ENCODE peak calls at places on chromosomes 2 and 18, in four cellular contexts. M is heart left ventricle, B is HCT116, N is fibroblast of lung. D is an unnamed sample.

GRCh38 chr18:3870914-3871313 is 420.9 kb downstream of the TGIF1 start:
- DNase-seq in M (no peak), B (no peak), N (no peak), D (no peak)

GRCh38 chr2:241788572-241788971 is 11.9 kb downstream of the GAL3ST2 start:
- DNase-seq in M (no peak), B (peak), N (no peak), D (no peak)

GRCh38 chr2:2812117-2812516 is 481.0 kb upstream of the MYT1L start:
- DNase-seq in M (no peak), B (no peak), N (no peak), D (no peak)

GRCh38 chr2:20627712-20628380 is 23.1 kb downstream of the HS1BP3 start:
- DNase-seq in M (no peak), B (no peak), N (no peak), D (no peak)

GRCh38 chr18:75183524-75183923 is 25.4 kb downstream of the PTGR3 start:
- DNase-seq in M (no peak), B (peak), N (no peak), D (no peak)

GRCh38 chr2:127626175-127626574 is 19.8 kb upstream of the GPR17 start:
- DNase-seq in M (no peak), B (no peak), N (no peak), D (no peak)

GRCh38 chr2:174176898-174177297 is 71.4 kb downstream of the OLA1 start:
- DNase-seq in M (no peak), B (no peak), N (no peak), D (no peak)

GRCh38 chr2:46701152-46701551 is 214.5 kb downstream of the MCFD2 start:
- DNase-seq in M (no peak), B (no peak), N (peak), D (no peak)

GRCh38 chr2:230164139-230164538 is 55.6 kb downstream of the SP110 start:
- DNase-seq in M (no peak), B (no peak), N (no peak), D (no peak)

GRCh38 chr18:57841568-57841967 is 38.5 kb upstream of the ATP8B1 start:
- DNase-seq in M (no peak), B (no peak), N (no peak), D (no peak)

GRCh38 chr18:59748628-59749360 is 51.6 kb upstream of the CCBE1 start:
- DNase-seq in M (no peak), B (peak), N (peak), D (no peak)

GRCh38 chr18:23935804-23936203 is 78.8 kb upstream of the TTC39C start:
- DNase-seq in M (no peak), B (no peak), N (no peak), D (no peak)

GRCh38 chr2:41040782-41041181 is 588.9 kb upstream of the SLC8A1 start:
- DNase-seq in M (no peak), B (no peak), N (no peak), D (no peak)

GRCh38 chr2:75458201-75458600 is 102.5 kb downstream of the EVA1A start:
- DNase-seq in M (no peak), B (no peak), N (no peak), D (no peak)

GRCh38 chr2:121689356-121689755 is 40.1 kb upstream of the CLASP1 start:
- DNase-seq in M (no peak), B (no peak), N (peak), D (no peak)

GRCh38 chr2:40367652-40368051 is 84.2 kb downstream of the SLC8A1 start:
- DNase-seq in M (no peak), B (no peak), N (peak), D (no peak)

GRCh38 chr18:25518716-25519053 is 166.7 kb upstream of the ZNF521 start:
- DNase-seq in M (no peak), B (no peak), N (no peak), D (no peak)

GRCh38 chr2:95025406-95026319 is at the start of gene MAL:
- DNase-seq in M (no peak), B (no peak), N (no peak), D (peak)

GRCh38 chr2:64133828-64134227 is 10.4 kb downstream of the PELI1 start:
- DNase-seq in M (no peak), B (no peak), N (peak), D (no peak)

GRCh38 chr2:109208071-109208950 is 79.3 kb downstream of the SH3RF3 start:
- DNase-seq in M (no peak), B (no peak), N (peak), D (no peak)

GRCh38 chr2:17588031-17588430 is 47.5 kb downstream of the VSNL1 start:
- DNase-seq in M (no peak), B (no peak), N (peak), D (no peak)

GRCh38 chr2:125979886-125980285 is 676.1 kb upstream of the GYPC start:
- DNase-seq in M (no peak), B (no peak), N (no peak), D (no peak)

GRCh38 chr2:20447437-20448245 is 767 bp downstream of the RHOB start:
- DNase-seq in M (peak), B (no peak), N (peak), D (no peak)

GRCh38 chr2:28082131-28082530 is 191.6 kb downstream of the BABAM2 start:
- DNase-seq in M (no peak), B (no peak), N (no peak), D (no peak)

GRCh38 chr2:62794791-62795190 is 89.3 kb downstream of the EHBP1 start:
- DNase-seq in M (no peak), B (no peak), N (peak), D (no peak)

GRCh38 chr2:13558368-13558767 is 841.6 kb downstream of the TRIB2 start:
- DNase-seq in M (no peak), B (no peak), N (peak), D (no peak)

GRCh38 chr2:172672999-172673726 is 62.5 kb upstream of the RAPGEF4 start:
- DNase-seq in M (no peak), B (no peak), N (peak), D (no peak)

GRCh38 chr18:22378672-22379282 is 38.9 kb downstream of the CTAGE1 start:
- DNase-seq in M (peak), B (peak), N (peak), D (no peak)

GRCh38 chr2:130373808-130374365 is 18.0 kb downstream of the PTPN18 start:
- DNase-seq in M (no peak), B (no peak), N (no peak), D (no peak)

GRCh38 chr18:10565835-10566234 is 40.0 kb downstream of the NAPG start:
- DNase-seq in M (no peak), B (no peak), N (no peak), D (no peak)

GRCh38 chr2:102424754-102425153 is 1.8 kb downstream of the IL18RAP start:
- DNase-seq in M (no peak), B (no peak), N (no peak), D (no peak)

GRCh38 chr2:68279691-68280090 is 27.4 kb upstream of the PPP3R1 start:
- DNase-seq in M (no peak), B (no peak), N (no peak), D (no peak)

GRCh38 chr18:31497711-31498449 is at the start of gene DSG2:
- DNase-seq in M (peak), B (no peak), N (no peak), D (no peak)

GRCh38 chr2:207416936-207417718 is 112.6 kb upstream of the CREB1 start:
- DNase-seq in M (no peak), B (no peak), N (no peak), D (no peak)

GRCh38 chr2:9552491-9553178 is 3.0 kb downstream of the ADAM17 start:
- DNase-seq in M (no peak), B (no peak), N (peak), D (no peak)
- H3K4me3 ChIP-seq in M (no peak), B (no peak), N (peak), D (no peak)

DNA sequence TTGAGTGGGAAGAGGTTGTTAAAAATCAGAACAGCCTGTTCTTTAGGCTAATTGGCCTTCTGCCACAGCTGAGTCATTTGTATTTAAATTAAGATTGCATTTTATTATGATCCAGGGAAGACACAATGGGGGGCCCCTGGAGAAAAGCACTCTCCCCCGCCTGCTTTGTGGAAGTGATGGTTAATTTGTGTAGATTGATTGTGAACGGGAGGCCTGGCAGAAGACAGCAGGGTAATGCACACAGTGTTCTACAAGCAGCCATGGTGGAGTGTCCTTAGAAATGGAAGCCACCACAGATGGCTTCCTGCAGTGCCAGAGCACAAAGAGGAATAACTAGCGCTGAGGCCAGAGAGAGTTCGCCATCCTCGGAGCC is 19.6 kb downstream of the RAMP1 start:
- DNase-seq in M (no peak), B (no peak), N (peak), D (no peak)
- H3K27ac ChIP-seq in M (no peak), B (no peak), N (no peak), D (no peak)

GRCh38 chr2:151206446-151206968 is 55.2 kb downstream of the RBM43 start:
- DNase-seq in M (no peak), B (no peak), N (no peak), D (no peak)

GRCh38 chr2:151207100-151207499 is 54.6 kb downstream of the RBM43 start:
- DNase-seq in M (no peak), B (no peak), N (no peak), D (no peak)

GRCh38 chr2:151204720-151205119 is 56.9 kb downstream of the RBM43 start:
- DNase-seq in M (no peak), B (no peak), N (no peak), D (no peak)

GRCh38 chr2:151200844-151201243 is 60.8 kb downstream of the RBM43 start:
- DNase-seq in M (no peak), B (no peak), N (no peak), D (no peak)

GRCh38 chr2:151205601-151206000 is 56.1 kb downstream of the RBM43 start:
- DNase-seq in M (no peak), B (no peak), N (no peak), D (no peak)
- H3K4me3 ChIP-seq in M (no peak), B (no peak), N (no peak), D (no peak)

GRCh38 chr2:200330351-200331120 is 24.0 kb downstream of the SPATS2L start:
- DNase-seq in M (no peak), B (no peak), N (no peak), D (no peak)
- H3K27ac ChIP-seq in M (peak), B (no peak), N (no peak), D (no peak)

GRCh38 chr2:15662579-15662978 is 70.9 kb downstream of the DDX1 start:
- DNase-seq in M (no peak), B (no peak), N (no peak), D (no peak)

GRCh38 chr2:15662026-15662425 is 70.4 kb downstream of the DDX1 start:
- DNase-seq in M (no peak), B (no peak), N (no peak), D (no peak)

GRCh38 chr2:15664273-15665066 is 72.8 kb downstream of the DDX1 start:
- DNase-seq in M (no peak), B (no peak), N (no peak), D (no peak)

GRCh38 chr2:15665067-15665942 is 73.6 kb downstream of the DDX1 start:
- DNase-seq in M (no peak), B (no peak), N (no peak), D (no peak)

DNA sequence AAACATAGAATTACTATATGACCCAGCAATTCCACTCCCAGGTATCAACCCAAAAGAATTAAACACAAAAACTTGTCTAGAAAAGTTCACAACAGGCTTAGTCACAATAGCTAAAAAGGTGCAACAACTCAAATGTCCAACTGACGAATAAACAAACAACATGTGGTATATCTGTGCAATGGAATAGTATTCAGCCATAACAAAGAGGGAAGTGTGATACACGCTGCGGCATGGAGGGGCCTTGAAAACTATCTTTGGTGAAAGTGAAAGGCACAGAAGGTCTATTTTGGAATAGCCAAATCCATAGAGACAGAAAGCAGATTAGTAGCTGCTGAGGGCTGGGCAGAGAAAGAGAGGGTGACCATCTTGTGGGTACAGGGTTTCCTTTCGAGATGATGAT is 72.1 kb downstream of the DDX1 start:
- DNase-seq in M (no peak), B (no peak), N (no peak), D (no peak)
- H3K4me3 ChIP-seq in M (no peak), B (no peak), N (no peak), D (no peak)

DNA sequence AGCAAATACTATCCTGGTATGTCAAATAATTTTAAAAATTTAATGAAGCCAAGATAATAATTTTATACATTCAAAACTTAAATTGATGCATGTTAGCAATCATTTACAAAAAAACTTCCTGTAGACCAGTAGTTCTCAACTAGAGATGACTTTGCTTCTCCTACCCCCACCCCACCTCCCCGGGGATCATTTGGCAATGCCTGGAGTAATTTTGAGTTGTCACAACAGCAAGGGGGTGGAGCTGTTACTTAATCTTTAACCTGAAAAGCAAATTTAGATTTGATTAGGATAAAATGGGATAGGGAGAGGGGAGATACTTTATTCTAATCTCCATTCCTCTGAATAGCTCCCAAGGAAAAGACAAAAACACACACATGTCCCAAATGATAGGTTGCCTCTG is 4.2 kb downstream of the SLC40A1 start:
- DNase-seq in M (peak), B (no peak), N (no peak), D (no peak)
- H3K27ac ChIP-seq in M (peak), B (no peak), N (no peak), D (no peak)

GRCh38 chr18:33444699-33445098 is 4.2 kb upstream of the CCDC178 start:
- DNase-seq in M (no peak), B (no peak), N (no peak), D (no peak)

GRCh38 chr18:33440011-33440383 is 524 bp downstream of the CCDC178 start:
- DNase-seq in M (no peak), B (no peak), N (peak), D (no peak)

DNA sequence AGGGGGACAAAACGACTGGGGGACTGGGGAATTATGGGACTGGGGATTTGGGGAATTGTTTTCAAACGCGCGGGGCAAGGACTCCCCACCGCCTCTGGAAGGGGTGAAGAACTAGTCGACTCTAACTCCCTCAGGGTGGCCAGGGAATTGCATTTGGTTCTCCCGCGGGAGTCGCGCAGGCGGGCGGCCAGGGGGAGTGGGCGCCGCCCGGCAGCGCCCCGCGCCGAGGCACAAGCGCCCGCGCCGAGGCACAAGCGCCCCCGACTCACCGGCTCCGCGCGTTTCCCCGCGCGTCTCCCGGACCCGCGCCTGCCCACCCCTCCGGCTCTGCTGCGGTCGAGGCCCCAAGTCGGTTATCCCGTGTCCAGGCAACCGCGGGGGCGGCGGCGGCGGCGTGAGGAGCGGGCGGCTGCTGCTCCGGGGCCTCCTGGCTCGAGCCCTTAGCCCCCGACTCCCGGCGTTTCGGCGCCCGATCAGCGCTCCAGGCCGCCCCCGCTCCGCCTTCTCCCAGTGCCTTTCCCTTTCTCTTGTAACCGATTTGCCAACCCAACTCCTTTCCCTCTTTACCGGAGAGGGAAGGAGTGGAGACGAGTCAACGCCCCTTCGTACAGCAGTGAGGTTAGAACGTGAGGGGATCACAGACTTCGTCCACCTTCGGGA is at the start of gene CCDC178:
- DNase-seq in M (peak), B (no peak), N (peak), D (no peak)
- H3K4me3 ChIP-seq in M (peak), B (no peak), N (peak), D (no peak)

GRCh38 chr2:48527211-48527880 is 2.6 kb upstream of the STON1 start:
- DNase-seq in M (no peak), B (no peak), N (peak), D (no peak)

GRCh38 chr2:48530033-48530804 is at the start of gene STON1:
- DNase-seq in M (peak), B (no peak), N (peak), D (peak)

GRCh38 chr2:48529676-48530032 is 300 bp upstream of the STON1 start:
- DNase-seq in M (peak), B (no peak), N (no peak), D (no peak)

GRCh38 chr2:48529189-48529588 is 765 bp upstream of the STON1 start:
- DNase-seq in M (no peak), B (no peak), N (no peak), D (no peak)

GRCh38 chr2:48528431-48528830 is 1.5 kb upstream of the STON1 start:
- DNase-seq in M (no peak), B (no peak), N (no peak), D (no peak)
- H3K27ac ChIP-seq in M (no peak), B (no peak), N (no peak), D (no peak)

GRCh38 chr2:66693007-66693965 is 258.4 kb downstream of the MEIS1 start:
- DNase-seq in M (no peak), B (no peak), N (peak), D (no peak)

GRCh38 chr2:66689456-66690051 is 254.6 kb downstream of the MEIS1 start:
- DNase-seq in M (no peak), B (no peak), N (no peak), D (no peak)

GRCh38 chr2:66688951-66689350 is 254.0 kb downstream of the MEIS1 start:
- DNase-seq in M (no peak), B (no peak), N (no peak), D (no peak)

GRCh38 chr2:66692521-66692920 is 257.6 kb downstream of the MEIS1 start:
- DNase-seq in M (no peak), B (no peak), N (peak), D (no peak)

GRCh38 chr2:66691199-66691975 is 256.5 kb downstream of the MEIS1 start:
- DNase-seq in M (no peak), B (no peak), N (peak), D (no peak)
- H3K4me3 ChIP-seq in M (no peak), B (no peak), N (peak), D (no peak)